ENCODE peak calls at places on chromosomes 5 and 9, in six cellular contexts. H, B, V, S, N and X are unnamed samples.

GRCh38 chr5:80368666-80369270 is 39.1 kb upstream of the ZFYVE16 start:
- DNase-seq in H (no peak), B (no peak), V (no peak), S (no peak), N (no peak), X (no peak)

GRCh38 chr5:62093981-62094380 is 212.0 kb upstream of the KIF2A start:
- DNase-seq in H (peak), B (no peak), V (no peak), S (peak), N (peak), X (no peak)

GRCh38 chr5:150636391-150637244 is 3.8 kb upstream of the SYNPO start:
- DNase-seq in H (peak), B (no peak), V (peak), S (no peak), N (peak), X (no peak)

GRCh38 chr9:27865031-27865438 is 291.8 kb upstream of the C9orf72 start:
- DNase-seq in H (peak), B (no peak), V (no peak), S (no peak), N (no peak), X (no peak)

GRCh38 chr9:124354364-124355031 is 60.7 kb downstream of the PSMB7 start:
- DNase-seq in H (no peak), B (no peak), V (no peak), S (no peak), N (no peak), X (no peak)

GRCh38 chr5:71882826-71883744 is 164.0 kb downstream of the CARTPT start:
- DNase-seq in H (no peak), B (no peak), V (no peak), S (no peak), N (peak), X (no peak)

GRCh38 chr9:138010274-138010800 is 132.8 kb downstream of the CACNA1B start:
- DNase-seq in H (no peak), B (no peak), V (peak), S (no peak), N (no peak), X (no peak)

GRCh38 chr5:38673671-38674071 is 117.2 kb upstream of the LIFR start:
- DNase-seq in H (no peak), B (peak), V (no peak), S (no peak), N (peak), X (no peak)

GRCh38 chr5:134534726-134535110 is 9.2 kb downstream of the JADE2 start:
- DNase-seq in H (no peak), B (no peak), V (no peak), S (no peak), N (no peak), X (no peak)

GRCh38 chr5:163354685-163355084 is 82.7 kb upstream of the CCNG1 start:
- DNase-seq in H (no peak), B (peak), V (no peak), S (no peak), N (no peak), X (no peak)